ENCODE peak calls at places on chromosome X, in four cellular contexts. R is stimulated activated CD8-positive, alpha-beta memory T cell treated with anti-CD3 and anti-CD28 coated beads, Interleukin-15, amount 100 ng/mL, for 24 hours; B is KBM-7; F is tibial artery. T is an unnamed sample.

GRCh38 chrX:39855748-39856129 is 242.0 kb downstream of the BCOR start:
- DNase-seq in R (peak; percentile 26), B (peak; percentile 60), F (no peak), T (no peak)

GRCh38 chrX:100368167-100368566 is 41.9 kb downstream of the PCDH19 start:
- DNase-seq in R (no peak), B (peak; percentile 12), F (no peak), T (no peak)

GRCh38 chrX:119427024-119427794 is 28.1 kb downstream of the SLC25A43 start:
- DNase-seq in R (no peak), B (peak; percentile 91), F (no peak), T (no peak)

GRCh38 chrX:106619797-106620196 is 8.0 kb downstream of the RADX start:
- DNase-seq in R (no peak), B (peak; percentile 25), F (no peak), T (no peak)

GRCh38 chrX:17441965-17442364 is 67.0 kb downstream of the NHS start:
- DNase-seq in R (no peak), B (no peak), F (no peak), T (no peak)

GRCh38 chrX:96774116-96774515 is 89.5 kb downstream of the DIAPH2 start:
- DNase-seq in R (no peak), B (no peak), F (no peak), T (no peak)

GRCh38 chrX:141669689-141670088 is 28.9 kb downstream of the SPANXD start:
- DNase-seq in R (no peak), B (no peak), F (no peak), T (no peak)

GRCh38 chrX:47413179-47413594 is 42.8 kb downstream of the ZNF157 start:
- DNase-seq in R (no peak), B (no peak), F (no peak), T (no peak)